ENCODE peak calls at places on chromosome 20, in seven cellular contexts. C is prostate gland; J is neural progenitor cell; S is stomach; P is gastrocnemius medialis; N is CD4-positive, alpha-beta memory T cell; H is CD4-positive, CD25-positive, alpha-beta regulatory T cell. I is an unnamed sample.

GRCh38 chr20:24337074-24337473 is 132.4 kb upstream of the SYNDIG1 start:
- DNase-seq in N (no peak), P (no peak), S (no peak), H (no peak), J (peak; percentile 7), C (no peak), I (no peak)

GRCh38 chr20:3652646-3653596 is 10.3 kb downstream of the GFRA4 start:
- DNase-seq in J (no peak), S (no peak), C (no peak), P (no peak), H (no peak), N (no peak), I (no peak)

GRCh38 chr20:63056236-63057132 is 49.7 kb upstream of the BHLHE23 start:
- DNase-seq in N (no peak), S (peak; percentile 42), P (peak; percentile 9), J (peak; percentile 82), C (no peak), H (peak; percentile 22), I (peak; percentile 4)

GRCh38 chr20:23971320-23971719 is 17.3 kb downstream of the GGTLC1 start:
- DNase-seq in P (no peak), H (no peak), C (no peak), N (no peak), J (no peak), S (no peak), I (no peak)

GRCh38 chr20:3751664-3752385 is 15.7 kb downstream of the ADISSP start:
- DNase-seq in P (no peak), N (peak; percentile 73), C (no peak), H (peak; percentile 61), S (peak; percentile 72), J (peak; percentile 87), I (peak; percentile 58)

GRCh38 chr20:1013566-1014340 is 11.6 kb upstream of the RSPO4 start:
- DNase-seq in J (no peak), P (no peak), H (no peak), S (no peak), C (no peak), N (no peak), I (no peak)

GRCh38 chr20:641516-641913 is 11.5 kb downstream of the SRXN1 start:
- DNase-seq in C (no peak), H (no peak), J (peak; percentile 53), N (no peak), S (no peak), P (no peak), I (no peak)

GRCh38 chr20:51542894-51543788 is 622 bp upstream of the NFATC2 start:
- DNase-seq in C (no peak), P (peak; percentile 50), J (no peak), S (no peak), N (no peak), H (no peak), I (no peak)

GRCh38 chr20:11204926-11205768 is 531.3 kb upstream of the JAG1 start:
- DNase-seq in S (peak; percentile 63), H (no peak), N (no peak), P (peak; percentile 53), J (peak; percentile 86), C (peak; percentile 72), I (no peak)

GRCh38 chr20:42173440-42173839 is 555.3 kb upstream of the CHD6 start:
- DNase-seq in H (no peak), N (no peak), J (no peak), S (no peak), C (no peak), P (no peak), I (no peak)

GRCh38 chr20:20192366-20192765 is 140.0 kb downstream of the CFAP61 start:
- DNase-seq in P (no peak), C (no peak), S (no peak), N (no peak), H (no peak), J (no peak), I (no peak)

GRCh38 chr20:5691918-5692618 is 58.1 kb upstream of the SHLD1 start:
- DNase-seq in S (no peak), P (no peak), C (no peak), H (no peak), N (no peak), J (no peak), I (no peak)

GRCh38 chr20:62837790-62838458 is 21.1 kb downstream of the COL9A3 start:
- DNase-seq in J (no peak), P (no peak), S (peak; percentile 81), N (no peak), H (no peak), C (peak; percentile 90), I (no peak)

GRCh38 chr20:2164966-2165365 is 63.3 kb downstream of the STK35 start:
- DNase-seq in P (no peak), C (no peak), N (no peak), H (no peak), S (peak; percentile 20), J (no peak), I (no peak)

GRCh38 chr20:23034721-23035671 is at the start of gene SSTR4:
- DNase-seq in S (no peak), C (no peak), H (no peak), J (peak; percentile 62), N (no peak), P (no peak), I (no peak)

GRCh38 chr20:3839328-3839727 is 7.3 kb upstream of the MAVS start:
- DNase-seq in J (peak; percentile 25), N (no peak), S (no peak), H (no peak), P (no peak), C (no peak), I (no peak)

GRCh38 chr20:17854307-17854903 is 114.2 kb downstream of the SNX5 start:
- DNase-seq in J (peak; percentile 44), N (no peak), C (peak; percentile 42), S (peak; percentile 79), P (peak; percentile 41), H (no peak), I (no peak)

GRCh38 chr20:33773412-33774089 is 37.6 kb upstream of the CHMP4B start:
- DNase-seq in J (no peak), P (no peak), H (no peak), N (no peak), S (no peak), C (no peak), I (no peak)

GRCh38 chr20:8389381-8390368 is 257.6 kb downstream of the PLCB1 start:
- DNase-seq in H (no peak), J (peak; percentile 63), S (no peak), N (no peak), P (no peak), C (no peak), I (no peak)

GRCh38 chr20:56343861-56344381 is 14.9 kb upstream of the FAM210B start:
- DNase-seq in P (no peak), H (no peak), C (peak; percentile 39), J (peak; percentile 89), S (peak; percentile 51), N (no peak), I (no peak)

GRCh38 chr20:53678990-53679596 is 85.5 kb upstream of the ZNF217 start:
- DNase-seq in S (no peak), P (no peak), J (no peak), H (no peak), C (no peak), N (no peak), I (no peak)

GRCh38 chr20:709421-709820 is 33.8 kb upstream of the SCRT2 start:
- DNase-seq in P (no peak), N (no peak), H (no peak), S (peak; percentile 56), J (no peak), C (peak; percentile 68), I (no peak)

GRCh38 chr20:10864076-10864672 is 190.4 kb upstream of the JAG1 start:
- DNase-seq in C (peak; percentile 31), P (no peak), J (no peak), N (no peak), S (peak; percentile 75), H (no peak), I (no peak)

GRCh38 chr20:45735552-45735951 is 13.4 kb downstream of the SPINT4 start:
- DNase-seq in C (no peak), P (no peak), H (no peak), J (no peak), S (no peak), N (no peak), I (no peak)

GRCh38 chr20:45732199-45732598 is 10.1 kb downstream of the SPINT4 start:
- DNase-seq in N (no peak), J (no peak), C (no peak), P (no peak), H (no peak), S (no peak), I (no peak)

GRCh38 chr20:45735988-45736387 is 13.8 kb downstream of the SPINT4 start:
- DNase-seq in H (no peak), J (no peak), N (no peak), S (no peak), P (no peak), C (no peak), I (no peak)
- H3K9me3 ChIP-seq in H (peaks cover 13% of the 10 kb centered on the region), J (peaks cover 4% of the 10 kb centered on the region), N (no peaks in the 10 kb centered on the region), S (peaks cover 19% of the 10 kb centered on the region), P (no peaks in the 10 kb centered on the region), C (no peaks in the 10 kb centered on the region), I (no peaks in the 10 kb centered on the region)

GRCh38 chr20:50394569-50394968 is 115.6 kb upstream of the PTPN1 start:
- DNase-seq in C (no peak), P (no peak), H (no peak), J (no peak), S (no peak), N (no peak), I (no peak)

GRCh38 chr20:50392138-50392866 is 117.9 kb upstream of the PTPN1 start:
- DNase-seq in S (no peak), C (no peak), P (no peak), H (no peak), J (no peak), N (peak; percentile 70), I (no peak)

GRCh38 chr20:50395258-50395729 is 114.9 kb upstream of the PTPN1 start:
- DNase-seq in H (no peak), C (peak; percentile 55), S (peak; percentile 89), N (no peak), P (peak; percentile 99), J (no peak), I (no peak)

GRCh38 chr20:50393242-50393641 is 116.9 kb upstream of the PTPN1 start:
- DNase-seq in P (no peak), S (no peak), J (no peak), C (no peak), N (no peak), H (no peak), I (no peak)

GRCh38 chr20:50393990-50394561 is 116.1 kb upstream of the PTPN1 start:
- DNase-seq in C (no peak), N (no peak), S (no peak), P (no peak), H (no peak), J (no peak), I (no peak)
- H3K27ac ChIP-seq in C (peak overlapping the region; percentile 76), N (no peak overlapping the region), S (peak overlapping the region; percentile 79), P (peak overlapping the region; percentile 93), H (no peak overlapping the region), J (no peak overlapping the region), I (no peak overlapping the region)

GRCh38 chr20:43190332-43190953 is 737 bp upstream of the PTPRT start:
- DNase-seq in J (peak; percentile 16), S (no peak), H (no peak), P (no peak), N (no peak), C (no peak), I (no peak)
- H3K27me3 ChIP-seq in J (peaks cover 68% of the 10 kb centered on the region), S (peaks cover 28% of the 10 kb centered on the region), H (peaks cover 12% of the 10 kb centered on the region), P (peaks cover 31% of the 10 kb centered on the region), N (peaks cover 5% of the 10 kb centered on the region), C (peaks cover 24% of the 10 kb centered on the region), I (peaks cover 8% of the 10 kb centered on the region)

GRCh38 chr20:13501500-13501899 is 137.2 kb downstream of the TASP1 start:
- DNase-seq in H (no peak), C (no peak), S (no peak), N (no peak), J (no peak), P (no peak), I (no peak)
- H3K9me3 ChIP-seq in H (peaks cover 22% of the 10 kb centered on the region), C (no peaks in the 10 kb centered on the region), S (peaks cover 56% of the 10 kb centered on the region), N (peaks cover 4% of the 10 kb centered on the region), J (peaks cover 4% of the 10 kb centered on the region), P (peaks cover 4% of the 10 kb centered on the region), I (peaks cover 18% of the 10 kb centered on the region)

GRCh38 chr20:38153401-38153800 is 11.7 kb downstream of the TGM2 start:
- DNase-seq in P (no peak), J (no peak), C (no peak), S (no peak), H (no peak), N (no peak), I (no peak)
- H3K27ac ChIP-seq in P (peak overlapping the region; percentile 50), J (no peak overlapping the region), C (no peak overlapping the region), S (peak overlapping the region; percentile 75), H (no peak overlapping the region), N (no peak overlapping the region), I (no peak overlapping the region)

I was measured in effector memory CD4-positive, alpha-beta T cell.